ENCODE peak calls at places on chromosomes 3 and 15, in six cellular contexts. One of them, this sample, is unnamed.

GRCh38 chr3:26921054-26921453 is 298.5 kb downstream of the LRRC3B start:
- DNase-seq in putamen: no peak
- DNase-seq in NCI-H524: no peak
- DNase-seq in AG08395: no peak
- DNase-seq in transverse colon: no peak
- DNase-seq in erythroblast: no peak
- DNase-seq in this sample: no peak

GRCh38 chr3:12253944-12254343 is 34.9 kb upstream of the PPARG start:
- DNase-seq in putamen: no peak
- DNase-seq in NCI-H524: no peak
- DNase-seq in AG08395: no peak
- DNase-seq in transverse colon: no peak
- DNase-seq in erythroblast: no peak
- DNase-seq in this sample: no peak

GRCh38 chr3:186732169-186732766 is 15.1 kb downstream of the KNG1 start:
- DNase-seq in putamen: no peak
- DNase-seq in NCI-H524: no peak
- DNase-seq in AG08395: no peak
- DNase-seq in transverse colon: no peak
- DNase-seq in erythroblast: no peak
- DNase-seq in this sample: no peak

GRCh38 chr15:63481105-63481810 is 23.1 kb upstream of the USP3 start:
- DNase-seq in putamen: no peak
- DNase-seq in NCI-H524: no peak
- DNase-seq in AG08395: peak; percentile 45
- DNase-seq in transverse colon: no peak
- DNase-seq in erythroblast: peak; percentile 34
- DNase-seq in this sample: no peak

GRCh38 chr3:9111349-9112265 is 137.8 kb downstream of the SRGAP3 start:
- DNase-seq in putamen: no peak
- DNase-seq in NCI-H524: no peak
- DNase-seq in AG08395: peak; percentile 80
- DNase-seq in transverse colon: no peak
- DNase-seq in erythroblast: peak; percentile 5
- DNase-seq in this sample: no peak

GRCh38 chr3:129441215-129441614 is 1.2 kb downstream of the IFT122 start:
- DNase-seq in putamen: peak; percentile 38
- DNase-seq in NCI-H524: no peak
- DNase-seq in AG08395: no peak
- DNase-seq in transverse colon: no peak
- DNase-seq in erythroblast: peak; percentile 58
- DNase-seq in this sample: no peak

GRCh38 chr3:49122886-49123545 is 2.4 kb upstream of the USP19 start:
- DNase-seq in putamen: no peak
- DNase-seq in NCI-H524: no peak
- DNase-seq in AG08395: no peak
- DNase-seq in transverse colon: no peak
- DNase-seq in erythroblast: no peak
- DNase-seq in this sample: no peak

GRCh38 chr3:14786369-14786768 is 32.4 kb upstream of the FGD5 start:
- DNase-seq in putamen: no peak
- DNase-seq in NCI-H524: no peak
- DNase-seq in AG08395: no peak
- DNase-seq in transverse colon: no peak
- DNase-seq in erythroblast: no peak
- DNase-seq in this sample: no peak

GRCh38 chr3:49882182-49882581 is 12.5 kb upstream of the CAMKV start:
- DNase-seq in putamen: no peak
- DNase-seq in NCI-H524: peak; percentile 10
- DNase-seq in AG08395: no peak
- DNase-seq in transverse colon: no peak
- DNase-seq in erythroblast: no peak
- DNase-seq in this sample: no peak

GRCh38 chr3:122356402-122356801 is 26.6 kb downstream of the MIX23 start:
- DNase-seq in putamen: no peak
- DNase-seq in NCI-H524: peak; percentile 69
- DNase-seq in AG08395: peak; percentile 12
- DNase-seq in transverse colon: peak; percentile 78
- DNase-seq in erythroblast: peak; percentile 52
- DNase-seq in this sample: no peak

GRCh38 chr3:189724366-189724765 is 93.2 kb downstream of the TP63 start:
- DNase-seq in putamen: no peak
- DNase-seq in NCI-H524: peak; percentile 36
- DNase-seq in AG08395: no peak
- DNase-seq in transverse colon: no peak
- DNase-seq in erythroblast: no peak
- DNase-seq in this sample: no peak

GRCh38 chr3:107110596-107111305 is 266.5 kb upstream of the CCDC54 start:
- DNase-seq in putamen: no peak
- DNase-seq in NCI-H524: no peak
- DNase-seq in AG08395: no peak
- DNase-seq in transverse colon: no peak
- DNase-seq in erythroblast: no peak
- DNase-seq in this sample: no peak

GRCh38 chr3:25783661-25784512 is 644 bp upstream of the NGLY1 start:
- DNase-seq in putamen: no peak
- DNase-seq in NCI-H524: peak; percentile 48
- DNase-seq in AG08395: peak; percentile 22
- DNase-seq in transverse colon: no peak
- DNase-seq in erythroblast: peak; percentile 76
- DNase-seq in this sample: peak; percentile 61

GRCh38 chr15:87873501-87873900 is 383.0 kb downstream of the NTRK3 start:
- DNase-seq in putamen: no peak
- DNase-seq in NCI-H524: no peak
- DNase-seq in AG08395: peak; percentile 7
- DNase-seq in transverse colon: no peak
- DNase-seq in erythroblast: no peak
- DNase-seq in this sample: no peak

GRCh38 chr3:9908286-9908685 is 5.6 kb downstream of the IL17RE start:
- DNase-seq in putamen: no peak
- DNase-seq in NCI-H524: no peak
- DNase-seq in AG08395: no peak
- DNase-seq in transverse colon: no peak
- DNase-seq in erythroblast: no peak
- DNase-seq in this sample: no peak

GRCh38 chr3:6250167-6250566 is 610.7 kb upstream of the GRM7 start:
- DNase-seq in putamen: no peak
- DNase-seq in NCI-H524: no peak
- DNase-seq in AG08395: no peak
- DNase-seq in transverse colon: no peak
- DNase-seq in erythroblast: no peak
- DNase-seq in this sample: no peak

GRCh38 chr3:148223266-148223665 is 474.4 kb upstream of the AGTR1 start:
- DNase-seq in putamen: no peak
- DNase-seq in NCI-H524: no peak
- DNase-seq in AG08395: peak; percentile 57
- DNase-seq in transverse colon: no peak
- DNase-seq in erythroblast: no peak
- DNase-seq in this sample: no peak

GRCh38 chr3:117997201-117998049 is 1037.2 kb downstream of the IGSF11 start:
- DNase-seq in putamen: peak; percentile 87
- DNase-seq in NCI-H524: peak; percentile 97
- DNase-seq in AG08395: peak; percentile 66
- DNase-seq in transverse colon: peak; percentile 75
- DNase-seq in erythroblast: peak; percentile 66
- DNase-seq in this sample: peak; percentile 26

GRCh38 chr3:33030802-33031201 is 66.1 kb downstream of the GLB1 start:
- DNase-seq in putamen: no peak
- DNase-seq in NCI-H524: no peak
- DNase-seq in AG08395: no peak
- DNase-seq in transverse colon: no peak
- DNase-seq in erythroblast: peak; percentile 8
- DNase-seq in this sample: no peak

GRCh38 chr3:96813134-96813819 is 1.1 kb upstream of the EPHA6 start:
- DNase-seq in putamen: peak; percentile 77
- DNase-seq in NCI-H524: peak; percentile 96
- DNase-seq in AG08395: peak; percentile 70
- DNase-seq in transverse colon: peak; percentile 61
- DNase-seq in erythroblast: peak; percentile 46
- DNase-seq in this sample: no peak

GRCh38 chr15:51200791-51201190 is 106.1 kb upstream of the TNFAIP8L3 start:
- DNase-seq in putamen: no peak
- DNase-seq in NCI-H524: no peak
- DNase-seq in AG08395: no peak
- DNase-seq in transverse colon: no peak
- DNase-seq in erythroblast: no peak
- DNase-seq in this sample: no peak

GRCh38 chr3:140152851-140153640 is 218.1 kb downstream of the CLSTN2 start:
- DNase-seq in putamen: no peak
- DNase-seq in NCI-H524: no peak
- DNase-seq in AG08395: no peak
- DNase-seq in transverse colon: no peak
- DNase-seq in erythroblast: no peak
- DNase-seq in this sample: no peak

GRCh38 chr15:64500695-64501395 is 40.5 kb downstream of the ZNF609 start:
- DNase-seq in putamen: no peak
- DNase-seq in NCI-H524: peak; percentile 77
- DNase-seq in AG08395: no peak
- DNase-seq in transverse colon: no peak
- DNase-seq in erythroblast: no peak
- DNase-seq in this sample: no peak

GRCh38 chr15:85504739-85505676 is 124.6 kb downstream of the AKAP13 start:
- DNase-seq in putamen: peak; percentile 22
- DNase-seq in NCI-H524: peak; percentile 67
- DNase-seq in AG08395: peak; percentile 45
- DNase-seq in transverse colon: peak; percentile 46
- DNase-seq in erythroblast: peak; percentile 71
- DNase-seq in this sample: no peak

GRCh38 chr3:53649816-53650215 is 155.4 kb downstream of the CACNA1D start:
- DNase-seq in putamen: no peak
- DNase-seq in NCI-H524: no peak
- DNase-seq in AG08395: no peak
- DNase-seq in transverse colon: no peak
- DNase-seq in erythroblast: no peak
- DNase-seq in this sample: no peak

GRCh38 chr3:42451546-42452230 is 41.3 kb upstream of the LYZL4 start:
- DNase-seq in putamen: no peak
- DNase-seq in NCI-H524: no peak
- DNase-seq in AG08395: no peak
- DNase-seq in transverse colon: no peak
- DNase-seq in erythroblast: no peak
- DNase-seq in this sample: no peak

GRCh38 chr15:30038667-30039523 is 43.9 kb upstream of the GOLGA8J start:
- DNase-seq in putamen: peak; percentile 42
- DNase-seq in NCI-H524: no peak
- DNase-seq in AG08395: no peak
- DNase-seq in transverse colon: peak; percentile 42
- DNase-seq in erythroblast: no peak
- DNase-seq in this sample: no peak

GRCh38 chr15:60374628-60375081 is 23.1 kb downstream of the ANXA2 start:
- DNase-seq in putamen: no peak
- DNase-seq in NCI-H524: peak; percentile 21
- DNase-seq in AG08395: peak; percentile 69
- DNase-seq in transverse colon: no peak
- DNase-seq in erythroblast: no peak
- DNase-seq in this sample: no peak

GRCh38 chr3:47896736-47897135 is 93.8 kb downstream of the DHX30 start:
- DNase-seq in putamen: no peak
- DNase-seq in NCI-H524: no peak
- DNase-seq in AG08395: no peak
- DNase-seq in transverse colon: no peak
- DNase-seq in erythroblast: no peak
- DNase-seq in this sample: no peak